ENCODE peak calls at places on chromosomes 11 and 22, in eight cellular contexts. F is GM03348, R is skeletal muscle cell, D is iPS-NIHi11, Q is T-helper 9 cell, I is MCF 10A, W is myocyte, C is epithelial cell of esophagus. U is an unnamed sample.

GRCh38 chr11:57599381-57599780 is 1.9 kb downstream of the SERPING1 start:
- DNase-seq in Q (no peak), I (no peak), W (no peak), C (peak; percentile 10), D (no peak), F (no peak), R (no peak), U (no peak)

GRCh38 chr22:40728731-40729189 is 49.5 kb downstream of the MCHR1 start:
- DNase-seq in F (no peak), I (peak; percentile 28), C (peak; percentile 79), R (peak; percentile 8), W (peak; percentile 66), Q (peak; percentile 48), D (no peak), U (no peak)

GRCh38 chr11:115241899-115242298 is 262.3 kb downstream of the CADM1 start:
- DNase-seq in W (no peak), R (no peak), F (no peak), D (no peak), I (no peak), Q (no peak), C (no peak), U (no peak)

GRCh38 chr22:33070600-33070999 is 12.4 kb upstream of the SYN3 start:
- DNase-seq in F (no peak), Q (no peak), R (no peak), I (no peak), D (no peak), W (no peak), C (no peak), U (no peak)

GRCh38 chr11:94638278-94638901 is 71.2 kb downstream of the PIWIL4 start:
- DNase-seq in D (no peak), F (peak; percentile 36), R (no peak), Q (no peak), C (no peak), I (no peak), W (peak; percentile 70), U (no peak)

GRCh38 chr22:19605508-19606331 is 81.5 kb upstream of the CLDN5 start:
- DNase-seq in W (peak; percentile 96), C (peak; percentile 7), I (peak; percentile 47), D (no peak), Q (no peak), R (no peak), F (no peak), U (no peak)

GRCh38 chr11:124467376-124468061 is 22.0 kb upstream of the OR8B8 start:
- DNase-seq in Q (no peak), C (no peak), I (peak; percentile 70), D (no peak), F (no peak), R (no peak), W (peak; percentile 38), U (no peak)

GRCh38 chr11:8658210-8658968 is 24.1 kb downstream of the TRIM66 start:
- DNase-seq in R (peak; percentile 62), W (no peak), Q (no peak), F (no peak), C (no peak), I (no peak), D (no peak), U (no peak)

GRCh38 chr11:96096360-96096759 is 172.5 kb upstream of the MTMR2 start:
- DNase-seq in F (no peak), I (no peak), D (no peak), Q (no peak), C (no peak), R (no peak), W (no peak), U (no peak)

GRCh38 chr11:91981995-91982394 is 242.6 kb upstream of the FAT3 start:
- DNase-seq in I (peak; percentile 95), D (no peak), C (peak; percentile 34), F (peak; percentile 89), Q (no peak), W (peak; percentile 86), R (peak; percentile 98), U (no peak)

U was measured in brain pericyte.